ENCODE peak calls at places on chromosomes 5 and 9, in six cellular contexts. Z is nephron progenitor cell, F is A549, T is heart right ventricle, B is GM10248, G is progenitor cell of endocrine pancreas. D is an unnamed sample.

GRCh38 chr9:102405218-102405867 is 589.8 kb upstream of the CYLC2 start:
- DNase-seq in B (no peak), G (no peak), Z (no peak), T (no peak), F (no peak), D (no peak)

GRCh38 chr5:61332891-61333350 is 863 bp downstream of the ZSWIM6 start:
- DNase-seq in Z (no peak), B (peak; percentile 34), G (no peak), T (no peak), F (peak; percentile 63), D (peak; percentile 50)

GRCh38 chr5:94440015-94440414 is 178.4 kb downstream of the KIAA0825 start:
- DNase-seq in T (no peak), G (no peak), F (no peak), B (no peak), Z (no peak), D (no peak)

GRCh38 chr9:114662081-114662989 is 4.7 kb upstream of the TEX53 start:
- DNase-seq in G (peak; percentile 64), F (peak; percentile 92), T (no peak), B (peak; percentile 79), Z (peak; percentile 76), D (peak; percentile 14)

GRCh38 chr9:15246688-15247087 is 60.3 kb downstream of the TTC39B start:
- DNase-seq in B (no peak), G (no peak), F (no peak), Z (no peak), T (no peak), D (no peak)

GRCh38 chr9:13904746-13905145 is 409.2 kb downstream of the NFIB start:
- DNase-seq in G (no peak), B (no peak), F (no peak), T (no peak), Z (no peak), D (no peak)

GRCh38 chr5:87081511-87082372 is 185.9 kb upstream of the RASA1 start:
- DNase-seq in F (no peak), Z (no peak), G (no peak), B (peak; percentile 47), T (no peak), D (peak; percentile 61)

GRCh38 chr5:147408980-147409379 is 100.9 kb downstream of the DPYSL3 start:
- DNase-seq in T (no peak), B (no peak), F (no peak), G (no peak), Z (no peak), D (no peak)

GRCh38 chr9:102631559-102631958 is 363.6 kb upstream of the CYLC2 start:
- DNase-seq in B (no peak), T (no peak), Z (no peak), F (no peak), G (no peak), D (no peak)

GRCh38 chr5:164600166-164600715 is 1094.8 kb downstream of the MAT2B start:
- DNase-seq in F (no peak), B (no peak), T (no peak), G (no peak), Z (no peak), D (no peak)

GRCh38 chr5:142749321-142749720 is 20.9 kb upstream of the ARHGAP26 start:
- DNase-seq in Z (no peak), F (no peak), B (no peak), T (no peak), G (no peak), D (no peak)

GRCh38 chr5:68994645-68995044 is 99.2 kb upstream of the SLC30A5 start:
- DNase-seq in G (no peak), Z (no peak), B (peak; percentile 18), F (no peak), T (no peak), D (peak; percentile 18)

GRCh38 chr5:16549491-16550233 is 67.1 kb downstream of the RETREG1 start:
- DNase-seq in Z (no peak), F (no peak), B (no peak), G (no peak), T (no peak), D (no peak)

GRCh38 chr9:112705773-112706427 is 12.0 kb downstream of the INIP start:
- DNase-seq in F (no peak), Z (peak; percentile 8), B (no peak), G (no peak), T (no peak), D (no peak)

GRCh38 chr5:2996248-2996647 is 244.8 kb upstream of the IRX2 start:
- DNase-seq in G (no peak), Z (no peak), B (no peak), T (no peak), F (no peak), D (no peak)

GRCh38 chr5:73605223-73606087 is 20.5 kb upstream of the ARHGEF28 start:
- DNase-seq in G (no peak), Z (no peak), F (peak; percentile 31), T (no peak), B (no peak), D (no peak)

GRCh38 chr5:118199801-118200200 is 788.5 kb downstream of the DTWD2 start:
- DNase-seq in F (no peak), B (no peak), G (no peak), T (no peak), Z (no peak), D (no peak)

GRCh38 chr5:73170522-73170921 is 2.5 kb upstream of the TMEM174 start:
- DNase-seq in G (no peak), B (no peak), Z (no peak), T (no peak), F (no peak), D (no peak)

GRCh38 chr9:117535439-117535838 is 120.6 kb upstream of the ASTN2 start:
- DNase-seq in Z (no peak), T (no peak), F (no peak), G (no peak), B (no peak), D (no peak)

GRCh38 chr5:127814225-127814973 is 111.2 kb downstream of the CCDC192 start:
- DNase-seq in G (no peak), T (no peak), F (no peak), Z (no peak), B (no peak), D (no peak)

GRCh38 chr5:54769072-54769471 is 216.3 kb downstream of the ESM1 start:
- DNase-seq in G (no peak), B (no peak), F (no peak), Z (no peak), T (no peak), D (no peak)

GRCh38 chr9:13001989-13002580 is 227.3 kb downstream of the LURAP1L start:
- DNase-seq in F (no peak), G (no peak), B (no peak), T (no peak), Z (no peak), D (no peak)

GRCh38 chr5:100479079-100479688 is 56.0 kb upstream of the FAM174A start:
- DNase-seq in F (no peak), Z (no peak), T (no peak), B (peak; percentile 26), G (no peak), D (no peak)

GRCh38 chr9:21778300-21778699 is 24.1 kb upstream of the MTAP start:
- DNase-seq in G (no peak), Z (no peak), T (no peak), F (no peak), B (no peak), D (no peak)

GRCh38 chr5:40413747-40414146 is 266.0 kb upstream of the PTGER4 start:
- DNase-seq in F (no peak), G (no peak), T (no peak), B (no peak), Z (no peak), D (no peak)

GRCh38 chr9:123360161-123361085 is 4.4 kb downstream of the CRB2 start:
- DNase-seq in T (no peak), F (no peak), G (peak; percentile 93), B (peak; percentile 84), Z (peak; percentile 99), D (peak; percentile 68)

DNA sequence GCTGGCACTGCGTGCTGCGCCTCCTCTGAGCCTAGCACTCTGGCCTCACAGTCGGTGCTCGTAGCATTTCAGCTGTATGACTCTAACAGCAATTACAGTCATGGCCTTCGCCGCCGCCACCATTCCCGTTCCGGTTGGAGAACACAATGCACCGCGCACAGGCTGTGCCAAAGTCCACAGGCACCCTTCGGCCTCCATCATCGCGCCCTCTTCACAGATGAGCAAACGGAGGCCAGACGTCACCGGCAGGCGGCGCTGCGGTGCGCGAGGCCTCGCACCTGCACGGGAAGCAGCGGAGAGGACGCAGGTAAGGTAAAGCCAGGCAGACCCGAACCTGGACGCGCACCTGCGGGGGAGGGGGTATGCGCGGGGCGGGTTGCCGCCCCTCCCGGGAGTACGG is 128.9 kb downstream of the BARX1 start:
- DNase-seq in Z (no peak), B (peak; percentile 43), T (no peak), G (peak; percentile 34), F (no peak), D (peak; percentile 56)
- TF ChIP-seq CTCF in Z (no peak), B (peak; percentile 40), T (no peak), G (peak; percentile 63), F (peak; percentile 59), D (peak; percentile 81)

DNA sequence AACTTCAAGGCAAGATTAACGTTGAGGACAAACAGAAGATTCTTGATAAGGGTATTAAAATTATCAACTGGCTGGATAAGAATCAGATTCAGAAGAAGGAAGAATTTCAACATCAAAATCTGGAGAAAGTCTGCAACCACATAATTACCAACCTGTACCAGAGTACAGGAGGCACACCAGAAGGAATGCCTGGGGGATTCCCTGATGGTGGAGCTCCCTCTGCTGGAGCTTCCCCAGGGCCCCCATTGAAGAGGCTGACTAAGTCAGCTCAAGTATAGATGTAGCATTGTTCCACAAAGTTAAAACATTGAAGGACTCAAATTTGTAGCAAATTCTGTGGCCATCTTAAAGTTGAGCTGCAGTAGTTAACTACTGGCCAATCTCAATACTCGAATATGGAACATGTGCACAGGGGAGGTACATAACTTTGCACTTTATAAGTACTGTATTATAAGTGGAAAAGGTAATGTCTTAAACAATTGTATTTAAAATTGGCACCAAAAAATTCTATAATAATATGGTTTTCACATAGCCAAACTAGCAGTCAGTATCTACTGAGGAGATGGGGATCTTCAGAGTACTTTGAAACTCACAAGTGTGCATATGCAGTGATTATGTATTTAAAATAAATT is 237.5 kb downstream of the CHSY3 start:
- DNase-seq in Z (peak; percentile 35), T (peak; percentile 15), G (peak; percentile 11), F (peak; percentile 24), B (peak; percentile 8), D (no peak)
- TF ChIP-seq CTCF in Z (peak; percentile 49), T (peak; percentile 58), G (peak; percentile 57), F (peak; percentile 21), B (peak; percentile 56), D (peak; percentile 91)

DNA sequence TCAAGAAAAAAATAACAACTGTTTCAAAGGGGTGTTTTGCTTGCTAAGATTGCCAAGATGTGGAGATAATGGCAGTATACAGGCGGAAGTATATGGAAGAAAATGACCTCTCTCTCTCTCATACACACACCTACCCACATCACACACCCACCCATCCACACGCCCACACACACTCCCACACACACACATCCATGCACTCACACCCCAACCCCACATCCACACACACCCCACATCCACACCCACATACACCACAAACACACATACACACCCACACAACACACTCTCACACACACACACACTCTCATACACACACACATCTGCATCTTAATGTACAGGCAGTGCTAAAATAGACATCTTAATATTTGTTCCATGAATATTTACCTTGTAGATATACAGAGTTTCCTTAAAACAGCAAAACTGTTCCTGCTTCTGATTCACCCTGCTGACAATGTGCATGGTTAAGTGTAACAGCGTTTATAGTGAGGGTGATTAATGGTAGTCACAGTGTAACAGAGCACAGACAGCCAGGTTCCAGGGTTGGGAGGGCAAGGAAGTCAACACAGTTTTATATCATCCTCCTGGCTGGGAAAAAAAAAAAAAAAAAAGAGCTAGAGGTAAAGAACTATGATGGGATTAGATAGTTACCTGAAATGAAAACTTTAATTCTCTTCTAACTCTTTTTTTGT is 8.3 kb downstream of the BHMT2 start:
- DNase-seq in B (no peak), F (no peak), Z (no peak), T (no peak), G (no peak), D (no peak)
- TF ChIP-seq CTCF in B (no peak), F (no peak), Z (no peak), T (no peak), G (no peak), D (no peak)

GRCh38 chr9:121545875-121546423 is 46.3 kb upstream of the GGTA1 start:
- DNase-seq in Z (peak; percentile 97), G (peak; percentile 97), T (peak; percentile 97), B (peak; percentile 91), F (peak; percentile 91), D (peak; percentile 72)
- TF ChIP-seq CTCF in Z (peak; percentile 90), G (peak; percentile 96), T (peak; percentile 99), B (peak; percentile 98), F (peak; percentile 90), D (peak; percentile 97)